ENCODE peak calls at places on chromosomes 13 and 19, in ten cellular contexts. A is activated naive CD8-positive, alpha-beta T cell treated with anti-CD3 and anti-CD28 coated beads, Interleukin-2, amount 50 U/mL, for 24 hours; I is Right ventricle myocardium superior; T is SK-N-SH treated with all-trans-retinoic acid at 6 μM for 48 hours; L is Right ventricle myocardium inferior; G is activated T-cell treated with anti-CD3 and anti-CD28 coated beads, Interleukin-2, amount 50 U/mL, for 4 hours; H is WTC11; Q is right cardiac atrium; K is activated CD8-positive, alpha-beta memory T cell treated with anti-CD3 and anti-CD28 coated beads, Interleukin-2, amount 10 ng/mL, durations not matched to agents 7 days and 5 days; X is stimulated activated naive CD8-positive, alpha-beta T cell treated with anti-CD3 and anti-CD28 coated beads, Interleukin-15, Interleukin-2, amounts not matched to agents 100 U/mL and 50 U/mL, for 24 hours. Z is an unnamed sample.

GRCh38 chr19:3586707-3587346 is 1.5 kb downstream of the GIPC3 start:
- ATAC-seq in A (no peak), I (peak; percentile 46), T (peak; percentile 52), L (no peak), G (no peak), H (no peak), Q (peak; percentile 34), K (no peak), X (no peak), Z (no peak)

GRCh38 chr13:113876341-113877148 is 12.7 kb upstream of the GAS6 start:
- ATAC-seq in A (peak; percentile 24), I (no peak), T (no peak), L (no peak), G (no peak), H (no peak), Q (no peak), K (no peak), X (peak; percentile 20), Z (peak; percentile 31)

GRCh38 chr13:77168232-77168631 is 141.3 kb upstream of the FBXL3 start:
- ATAC-seq in A (no peak), I (no peak), T (no peak), L (no peak), G (no peak), H (no peak), Q (no peak), K (no peak), X (no peak), Z (no peak)

GRCh38 chr19:54473983-54474382 is 887 bp upstream of the CDC42EP5 start:
- ATAC-seq in A (no peak), I (no peak), T (peak; percentile 2), L (no peak), G (no peak), H (no peak), Q (no peak), K (no peak), X (no peak), Z (no peak)

GRCh38 chr19:28619842-28620429 is 593.0 kb downstream of the UQCRFS1 start:
- ATAC-seq in A (no peak), I (no peak), T (no peak), L (no peak), G (no peak), H (no peak), Q (no peak), K (no peak), X (no peak), Z (no peak)

GRCh38 chr19:22806418-22806817 is 22.5 kb upstream of the ZNF99 start:
- ATAC-seq in A (no peak), I (no peak), T (no peak), L (no peak), G (no peak), H (no peak), Q (no peak), K (no peak), X (no peak), Z (no peak)

GRCh38 chr19:38376576-38376975 is 2.2 kb downstream of the PSMD8 start:
- ATAC-seq in A (no peak), I (no peak), T (no peak), L (no peak), G (no peak), H (no peak), Q (no peak), K (no peak), X (no peak), Z (no peak)

GRCh38 chr13:32224916-32225315 is 90.2 kb downstream of the ZAR1L start:
- ATAC-seq in A (no peak), I (no peak), T (no peak), L (no peak), G (no peak), H (no peak), Q (no peak), K (no peak), X (no peak), Z (no peak)

GRCh38 chr13:34435338-34435737 is 506.7 kb upstream of the NBEA start:
- ATAC-seq in A (no peak), I (no peak), T (peak; percentile 98), L (no peak), G (no peak), H (no peak), Q (no peak), K (no peak), X (no peak), Z (no peak)

GRCh38 chr19:29681422-29682235 is 16.4 kb downstream of the PLEKHF1 start:
- ATAC-seq in A (no peak), I (no peak), T (no peak), L (peak; percentile 8), G (no peak), H (no peak), Q (peak; percentile 7), K (no peak), X (no peak), Z (no peak)

GRCh38 chr13:113753171-113753570 is 5.9 kb upstream of the TMEM255B start:
- ATAC-seq in A (no peak), I (no peak), T (no peak), L (no peak), G (no peak), H (no peak), Q (no peak), K (no peak), X (no peak), Z (no peak)

GRCh38 chr13:37645181-37645580 is 46.6 kb upstream of the POSTN start:
- ATAC-seq in A (no peak), I (no peak), T (peak; percentile 47), L (no peak), G (no peak), H (no peak), Q (no peak), K (no peak), X (no peak), Z (no peak)

GRCh38 chr19:39971380-39971841 is 446 bp downstream of the PSMC4 start:
- ATAC-seq in A (no peak), I (no peak), T (peak; percentile 7), L (no peak), G (peak; percentile 1), H (peak; percentile 2), Q (no peak), K (no peak), X (no peak), Z (no peak)

GRCh38 chr13:26497991-26498423 is 59.5 kb upstream of the WASF3 start:
- ATAC-seq in A (no peak), I (no peak), T (peak; percentile 76), L (no peak), G (no peak), H (no peak), Q (no peak), K (no peak), X (no peak), Z (no peak)